ENCODE peak calls at places on chromosomes 7 and 10, in nine cellular contexts. T is A549, H is cardiac muscle cell, P is OCI-LY7, E is AG04450, B is body of pancreas, F is MM.1S, R is transverse colon, J is heart left ventricle. K is an unnamed sample.

GRCh38 chr10:129093641-129094040 is 373.4 kb upstream of the MGMT start:
- DNase-seq in R (no peak), T (no peak), B (no peak), F (no peak), E (no peak), P (no peak), J (no peak), H (no peak), K (no peak)

GRCh38 chr7:121985476-121985875 is 112.5 kb downstream of the PTPRZ1 start:
- DNase-seq in P (no peak), T (peak; percentile 11), H (no peak), B (no peak), R (no peak), F (no peak), E (no peak), J (no peak), K (no peak)

GRCh38 chr7:1274876-1275684 is 42.4 kb downstream of the UNCX start:
- DNase-seq in T (no peak), J (peak; percentile 39), P (no peak), E (no peak), B (no peak), F (no peak), H (no peak), R (no peak), K (no peak)

GRCh38 chr7:150466477-150466876 is 16.0 kb downstream of the GIMAP8 start:
- DNase-seq in R (no peak), P (no peak), E (no peak), B (no peak), J (no peak), T (no peak), H (no peak), F (no peak), K (no peak)

GRCh38 chr7:56091591-56091990 is 1.2 kb downstream of the PHKG1 start:
- DNase-seq in E (no peak), B (no peak), T (no peak), H (no peak), P (no peak), F (no peak), R (peak; percentile 24), J (peak; percentile 75), K (peak; percentile 79)

GRCh38 chr7:155188821-155189599 is 108.7 kb upstream of the INSIG1 start:
- DNase-seq in F (no peak), R (no peak), T (no peak), J (no peak), H (no peak), B (no peak), P (no peak), E (peak; percentile 36), K (peak; percentile 61)

GRCh38 chr7:106039486-106040060 is 72.5 kb downstream of the SYPL1 start:
- DNase-seq in J (no peak), F (peak; percentile 3), H (peak; percentile 42), P (no peak), E (peak; percentile 76), T (no peak), B (no peak), R (peak; percentile 26), K (no peak)

GRCh38 chr7:141593134-141593533 is 41.9 kb downstream of the AGK start:
- DNase-seq in R (no peak), J (no peak), T (peak; percentile 67), B (no peak), F (no peak), E (peak; percentile 74), P (no peak), H (no peak), K (no peak)

GRCh38 chr10:125000366-125001312 is 58.7 kb downstream of the ZRANB1 start:
- DNase-seq in H (no peak), R (peak; percentile 7), J (peak; percentile 52), B (peak; percentile 85), T (no peak), P (no peak), F (no peak), E (no peak), K (peak; percentile 77)
- TF ChIP-seq CTCF in H (peak; percentile 21), R (no peak), J (peak; percentile 13), B (peak; percentile 35), T (no peak), P (peak; percentile 16), F (no peak), E (peak; percentile 20), K (no peak)

DNA sequence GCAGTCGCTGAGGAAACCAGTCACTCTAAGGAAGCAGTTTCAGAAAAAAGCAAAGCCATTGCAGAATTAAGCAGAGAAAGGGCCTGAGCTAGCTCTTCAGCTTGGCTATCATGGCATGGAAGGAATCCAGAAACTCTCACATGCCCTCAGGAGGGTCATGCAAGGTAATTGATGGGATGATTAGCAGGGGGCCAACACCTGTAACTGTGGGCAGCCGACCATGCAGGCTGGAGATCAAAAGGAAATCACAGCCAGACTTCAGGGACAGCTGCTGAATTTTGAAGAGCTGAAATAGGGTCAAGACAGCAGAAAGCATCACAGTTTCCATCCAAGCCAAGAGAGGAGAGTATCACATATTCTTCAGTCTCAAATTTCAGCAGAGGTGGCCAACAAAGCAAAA is 239.6 kb upstream of the STEAP1 start:
- DNase-seq in F (no peak), H (peak; percentile 45), T (no peak), R (no peak), B (no peak), E (no peak), J (no peak), P (no peak), K (no peak)
- H3K27ac ChIP-seq in F (no peak overlapping the region), H (no peak overlapping the region), T (no peak overlapping the region), R (no peak overlapping the region), B (no peak overlapping the region), E (no peak overlapping the region), J (no peak overlapping the region), P (no peak overlapping the region), K (no peak overlapping the region)

DNA sequence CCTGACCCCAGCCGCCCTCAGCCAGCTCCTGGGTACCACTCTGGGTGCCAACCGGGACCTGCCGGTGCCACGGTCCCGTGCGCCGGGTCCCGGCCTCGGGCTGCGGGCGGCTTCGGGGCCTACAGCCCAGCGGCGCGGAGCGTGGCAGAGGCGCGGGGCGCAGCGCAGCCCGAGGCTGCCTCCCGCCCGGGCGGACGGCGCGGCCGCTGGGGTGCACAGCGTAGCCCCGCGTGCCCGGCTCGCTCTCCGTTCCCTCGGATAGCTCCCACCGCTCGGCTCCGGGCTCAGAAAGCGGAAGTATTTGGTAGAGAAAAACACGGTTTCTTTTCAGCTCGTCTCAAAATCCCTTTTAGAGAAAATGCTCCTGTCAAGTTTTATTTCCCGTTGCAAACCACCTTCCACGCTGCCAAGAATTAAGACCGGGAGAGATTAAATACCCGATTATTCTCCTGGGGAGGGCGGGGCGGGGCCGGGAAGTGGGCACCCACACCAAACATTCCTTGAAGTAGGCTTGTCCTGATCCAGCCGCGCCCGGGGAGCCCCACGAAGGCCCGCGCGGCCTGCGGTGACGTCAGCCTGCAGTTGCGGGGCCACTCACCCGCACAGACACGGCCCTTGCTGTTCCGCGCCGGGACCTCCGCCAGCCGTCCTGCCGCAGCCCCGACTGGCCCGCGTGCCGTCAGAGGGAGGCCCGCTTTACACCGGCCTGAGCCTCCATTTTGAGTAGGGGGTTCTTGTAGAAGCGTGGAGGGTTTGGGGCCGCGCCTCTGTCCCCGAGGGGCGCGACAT is 7.2 kb downstream of the HOXA13 start:
- DNase-seq in H (no peak), R (peak; percentile 63), F (no peak), B (peak; percentile 17), E (no peak), J (no peak), P (no peak), T (no peak), K (no peak)
- H3K4me3 ChIP-seq in H (no peak overlapping the region), R (peak overlapping the region; percentile 57), F (peak overlapping the region; percentile 42), B (no peak overlapping the region), E (no peak overlapping the region), J (peak overlapping the region; percentile 51), P (no peak overlapping the region), T (no peak overlapping the region), K (peak overlapping the region; percentile 65)

GRCh38 chr7:12722136-12722535 is 34.7 kb downstream of the ARL4A start:
- DNase-seq in F (no peak), J (no peak), R (no peak), H (no peak), T (no peak), E (no peak), P (no peak), B (no peak), K (no peak)

GRCh38 chr7:12722720-12723241 is 35.3 kb downstream of the ARL4A start:
- DNase-seq in F (no peak), H (no peak), E (no peak), B (no peak), P (no peak), T (no peak), J (no peak), R (no peak), K (no peak)

GRCh38 chr7:12719141-12719919 is 31.9 kb downstream of the ARL4A start:
- DNase-seq in F (no peak), B (no peak), T (peak; percentile 71), R (no peak), E (no peak), J (no peak), P (no peak), H (no peak), K (no peak)

GRCh38 chr7:12721286-12721830 is 33.9 kb downstream of the ARL4A start:
- DNase-seq in R (no peak), H (no peak), T (no peak), E (no peak), F (no peak), P (no peak), J (no peak), B (no peak), K (no peak)

GRCh38 chr7:12719978-12720377 is 32.5 kb downstream of the ARL4A start:
- DNase-seq in E (no peak), B (no peak), F (no peak), R (no peak), H (no peak), P (no peak), T (no peak), J (no peak), K (no peak)
- TF ChIP-seq CTCF in E (no peak), B (no peak), F (no peak), R (no peak), H (no peak), P (no peak), T (no peak), J (no peak), K (no peak)